ENCODE peak calls at places on chromosomes 4 and X, in nine cellular contexts. One of them, this sample, is unnamed.

GRCh38 chr4:149371021-149371420 is 444.6 kb downstream of the IQCM start:
- DNase-seq in aorta: no peak
- DNase-seq in cerebellum: peak; percentile 0
- DNase-seq in neural crest cell: no peak
- DNase-seq in stimulated activated CD4-positive, alpha-beta T cell treated with anti-CD3 and anti-CD28 coated beads, TNF-alpha, amount 100 ng/mL, for 1 hour: no peak
- DNase-seq in tibial artery: no peak
- DNase-seq in B cell: no peak
- DNase-seq in nephron progenitor cell: no peak
- DNase-seq in AG08396: peak; percentile 51
- DNase-seq in this sample: no peak

GRCh38 chr4:140856692-140857091 is 100.5 kb upstream of the TBC1D9 start:
- DNase-seq in aorta: no peak
- DNase-seq in cerebellum: no peak
- DNase-seq in neural crest cell: no peak
- DNase-seq in stimulated activated CD4-positive, alpha-beta T cell treated with anti-CD3 and anti-CD28 coated beads, TNF-alpha, amount 100 ng/mL, for 1 hour: no peak
- DNase-seq in tibial artery: no peak
- DNase-seq in B cell: no peak
- DNase-seq in nephron progenitor cell: no peak
- DNase-seq in AG08396: peak; percentile 10
- DNase-seq in this sample: no peak

GRCh38 chr4:172952052-172952451 is 216.6 kb upstream of the GALNT7 start:
- DNase-seq in aorta: no peak
- DNase-seq in cerebellum: no peak
- DNase-seq in neural crest cell: no peak
- DNase-seq in stimulated activated CD4-positive, alpha-beta T cell treated with anti-CD3 and anti-CD28 coated beads, TNF-alpha, amount 100 ng/mL, for 1 hour: no peak
- DNase-seq in tibial artery: no peak
- DNase-seq in B cell: no peak
- DNase-seq in nephron progenitor cell: no peak
- DNase-seq in AG08396: no peak
- DNase-seq in this sample: no peak

GRCh38 chr4:14520171-14520570 is 482.1 kb upstream of the CPEB2 start:
- DNase-seq in aorta: no peak
- DNase-seq in cerebellum: no peak
- DNase-seq in neural crest cell: no peak
- DNase-seq in stimulated activated CD4-positive, alpha-beta T cell treated with anti-CD3 and anti-CD28 coated beads, TNF-alpha, amount 100 ng/mL, for 1 hour: no peak
- DNase-seq in tibial artery: no peak
- DNase-seq in B cell: no peak
- DNase-seq in nephron progenitor cell: no peak
- DNase-seq in AG08396: no peak
- DNase-seq in this sample: no peak

GRCh38 chr4:159077702-159078495 is 25.0 kb upstream of the RAPGEF2 start:
- DNase-seq in aorta: no peak
- DNase-seq in cerebellum: no peak
- DNase-seq in neural crest cell: no peak
- DNase-seq in stimulated activated CD4-positive, alpha-beta T cell treated with anti-CD3 and anti-CD28 coated beads, TNF-alpha, amount 100 ng/mL, for 1 hour: no peak
- DNase-seq in tibial artery: no peak
- DNase-seq in B cell: no peak
- DNase-seq in nephron progenitor cell: no peak
- DNase-seq in AG08396: no peak
- DNase-seq in this sample: no peak

GRCh38 chrX:3346436-3347329 is at the start of gene MXRA5:
- DNase-seq in aorta: peak; percentile 48
- DNase-seq in cerebellum: no peak
- DNase-seq in neural crest cell: peak; percentile 11
- DNase-seq in stimulated activated CD4-positive, alpha-beta T cell treated with anti-CD3 and anti-CD28 coated beads, TNF-alpha, amount 100 ng/mL, for 1 hour: no peak
- DNase-seq in tibial artery: no peak
- DNase-seq in B cell: no peak
- DNase-seq in nephron progenitor cell: peak; percentile 80
- DNase-seq in AG08396: peak; percentile 13
- DNase-seq in this sample: peak; percentile 14

GRCh38 chr4:53562409-53562808 is 28.9 kb downstream of the LNX1 start:
- DNase-seq in aorta: no peak
- DNase-seq in cerebellum: no peak
- DNase-seq in neural crest cell: no peak
- DNase-seq in stimulated activated CD4-positive, alpha-beta T cell treated with anti-CD3 and anti-CD28 coated beads, TNF-alpha, amount 100 ng/mL, for 1 hour: no peak
- DNase-seq in tibial artery: no peak
- DNase-seq in B cell: no peak
- DNase-seq in nephron progenitor cell: no peak
- DNase-seq in AG08396: no peak
- DNase-seq in this sample: no peak

GRCh38 chrX:70554081-70554480 is 109.4 kb downstream of the DLG3 start:
- DNase-seq in aorta: no peak
- DNase-seq in cerebellum: no peak
- DNase-seq in neural crest cell: no peak
- DNase-seq in stimulated activated CD4-positive, alpha-beta T cell treated with anti-CD3 and anti-CD28 coated beads, TNF-alpha, amount 100 ng/mL, for 1 hour: no peak
- DNase-seq in tibial artery: no peak
- DNase-seq in B cell: no peak
- DNase-seq in nephron progenitor cell: no peak
- DNase-seq in AG08396: no peak
- DNase-seq in this sample: no peak

GRCh38 chr4:175871774-175872405 is 59.8 kb upstream of the GPM6A start:
- DNase-seq in aorta: no peak
- DNase-seq in cerebellum: no peak
- DNase-seq in neural crest cell: no peak
- DNase-seq in stimulated activated CD4-positive, alpha-beta T cell treated with anti-CD3 and anti-CD28 coated beads, TNF-alpha, amount 100 ng/mL, for 1 hour: no peak
- DNase-seq in tibial artery: no peak
- DNase-seq in B cell: no peak
- DNase-seq in nephron progenitor cell: no peak
- DNase-seq in AG08396: no peak
- DNase-seq in this sample: no peak

GRCh38 chr4:187193141-187193540 is 469.5 kb upstream of the FAT1 start:
- DNase-seq in aorta: no peak
- DNase-seq in cerebellum: no peak
- DNase-seq in neural crest cell: no peak
- DNase-seq in stimulated activated CD4-positive, alpha-beta T cell treated with anti-CD3 and anti-CD28 coated beads, TNF-alpha, amount 100 ng/mL, for 1 hour: no peak
- DNase-seq in tibial artery: no peak
- DNase-seq in B cell: no peak
- DNase-seq in nephron progenitor cell: no peak
- DNase-seq in AG08396: no peak
- DNase-seq in this sample: no peak

GRCh38 chr4:184357783-184358182 is 116.6 kb downstream of the IRF2 start:
- DNase-seq in aorta: no peak
- DNase-seq in cerebellum: no peak
- DNase-seq in neural crest cell: no peak
- DNase-seq in stimulated activated CD4-positive, alpha-beta T cell treated with anti-CD3 and anti-CD28 coated beads, TNF-alpha, amount 100 ng/mL, for 1 hour: no peak
- DNase-seq in tibial artery: no peak
- DNase-seq in B cell: no peak
- DNase-seq in nephron progenitor cell: no peak
- DNase-seq in AG08396: no peak
- DNase-seq in this sample: no peak

GRCh38 chr4:70530997-70531396 is 12.6 kb downstream of the AMTN start:
- DNase-seq in aorta: no peak
- DNase-seq in cerebellum: no peak
- DNase-seq in neural crest cell: no peak
- DNase-seq in stimulated activated CD4-positive, alpha-beta T cell treated with anti-CD3 and anti-CD28 coated beads, TNF-alpha, amount 100 ng/mL, for 1 hour: no peak
- DNase-seq in tibial artery: no peak
- DNase-seq in B cell: no peak
- DNase-seq in nephron progenitor cell: no peak
- DNase-seq in AG08396: no peak
- DNase-seq in this sample: no peak

GRCh38 chr4:156568479-156568878 is 403.1 kb downstream of the PDGFC start:
- DNase-seq in aorta: no peak
- DNase-seq in cerebellum: no peak
- DNase-seq in neural crest cell: no peak
- DNase-seq in stimulated activated CD4-positive, alpha-beta T cell treated with anti-CD3 and anti-CD28 coated beads, TNF-alpha, amount 100 ng/mL, for 1 hour: no peak
- DNase-seq in tibial artery: no peak
- DNase-seq in B cell: no peak
- DNase-seq in nephron progenitor cell: no peak
- DNase-seq in AG08396: no peak
- DNase-seq in this sample: no peak

This sample was measured in progenitor cell of endocrine pancreas.